ENCODE peak calls at places on chromosomes 2 and 18, in seven cellular contexts. One of them, this sample, is unnamed.

GRCh38 chr18:57942493-57942892 is 101.5 kb upstream of the NEDD4L start:
- DNase-seq in left lung: no peak
- DNase-seq in cardiac fibroblast: no peak
- DNase-seq in hepatocyte: no peak
- DNase-seq in cardiac muscle cell: no peak
- DNase-seq in endothelial cell of umbilical vein: no peak
- DNase-seq in prostate gland: no peak
- DNase-seq in this sample: no peak

GRCh38 chr2:74741651-74742050 is 87.6 kb downstream of the SEMA4F start:
- DNase-seq in left lung: no peak
- DNase-seq in cardiac fibroblast: no peak
- DNase-seq in hepatocyte: no peak
- DNase-seq in cardiac muscle cell: no peak
- DNase-seq in endothelial cell of umbilical vein: no peak
- DNase-seq in prostate gland: no peak
- DNase-seq in this sample: no peak

GRCh38 chr2:184599054-184599874 is 935 bp downstream of the ZNF804A start:
- DNase-seq in left lung: peak
- DNase-seq in cardiac fibroblast: no peak
- DNase-seq in hepatocyte: no peak
- DNase-seq in cardiac muscle cell: no peak
- DNase-seq in endothelial cell of umbilical vein: peak
- DNase-seq in prostate gland: no peak
- DNase-seq in this sample: no peak

GRCh38 chr2:219386532-219387280 is 1.0 kb downstream of the DNPEP start:
- DNase-seq in left lung: no peak
- DNase-seq in cardiac fibroblast: no peak
- DNase-seq in hepatocyte: no peak
- DNase-seq in cardiac muscle cell: no peak
- DNase-seq in endothelial cell of umbilical vein: no peak
- DNase-seq in prostate gland: no peak
- DNase-seq in this sample: no peak

GRCh38 chr18:48186084-48186798 is 222.9 kb downstream of the ZBTB7C start:
- DNase-seq in left lung: no peak
- DNase-seq in cardiac fibroblast: peak
- DNase-seq in hepatocyte: peak
- DNase-seq in cardiac muscle cell: peak
- DNase-seq in endothelial cell of umbilical vein: no peak
- DNase-seq in prostate gland: no peak
- DNase-seq in this sample: no peak

GRCh38 chr18:3541549-3542386 is 91.8 kb downstream of the TGIF1 start:
- DNase-seq in left lung: no peak
- DNase-seq in cardiac fibroblast: no peak
- DNase-seq in hepatocyte: no peak
- DNase-seq in cardiac muscle cell: no peak
- DNase-seq in endothelial cell of umbilical vein: no peak
- DNase-seq in prostate gland: no peak
- DNase-seq in this sample: no peak

GRCh38 chr2:59885536-59885935 is 667.9 kb downstream of the BCL11A start:
- DNase-seq in left lung: no peak
- DNase-seq in cardiac fibroblast: no peak
- DNase-seq in hepatocyte: no peak
- DNase-seq in cardiac muscle cell: no peak
- DNase-seq in endothelial cell of umbilical vein: no peak
- DNase-seq in prostate gland: no peak
- DNase-seq in this sample: no peak

GRCh38 chr2:42850016-42850805 is 57.8 kb upstream of the HAAO start:
- DNase-seq in left lung: no peak
- DNase-seq in cardiac fibroblast: no peak
- DNase-seq in hepatocyte: no peak
- DNase-seq in cardiac muscle cell: no peak
- DNase-seq in endothelial cell of umbilical vein: no peak
- DNase-seq in prostate gland: no peak
- DNase-seq in this sample: peak

GRCh38 chr2:230589025-230589424 is 123.6 kb upstream of the CAB39 start:
- DNase-seq in left lung: no peak
- DNase-seq in cardiac fibroblast: no peak
- DNase-seq in hepatocyte: no peak
- DNase-seq in cardiac muscle cell: no peak
- DNase-seq in endothelial cell of umbilical vein: no peak
- DNase-seq in prostate gland: no peak
- DNase-seq in this sample: no peak

GRCh38 chr2:67571785-67572718 is 174.9 kb downstream of the ETAA1 start:
- DNase-seq in left lung: no peak
- DNase-seq in cardiac fibroblast: no peak
- DNase-seq in hepatocyte: peak
- DNase-seq in cardiac muscle cell: no peak
- DNase-seq in endothelial cell of umbilical vein: no peak
- DNase-seq in prostate gland: no peak
- DNase-seq in this sample: no peak

GRCh38 chr18:56902653-56903052 is 244.2 kb upstream of the BOD1L2 start:
- DNase-seq in left lung: no peak
- DNase-seq in cardiac fibroblast: no peak
- DNase-seq in hepatocyte: peak
- DNase-seq in cardiac muscle cell: no peak
- DNase-seq in endothelial cell of umbilical vein: no peak
- DNase-seq in prostate gland: no peak
- DNase-seq in this sample: no peak

GRCh38 chr18:48475635-48476549 is 62.9 kb upstream of the CTIF start:
- DNase-seq in left lung: no peak
- DNase-seq in cardiac fibroblast: peak
- DNase-seq in hepatocyte: peak
- DNase-seq in cardiac muscle cell: peak
- DNase-seq in endothelial cell of umbilical vein: peak
- DNase-seq in prostate gland: peak
- DNase-seq in this sample: no peak

GRCh38 chr2:158841839-158842238 is 46.7 kb downstream of the DAPL1 start:
- DNase-seq in left lung: no peak
- DNase-seq in cardiac fibroblast: peak
- DNase-seq in hepatocyte: peak
- DNase-seq in cardiac muscle cell: no peak
- DNase-seq in endothelial cell of umbilical vein: peak
- DNase-seq in prostate gland: no peak
- DNase-seq in this sample: no peak

GRCh38 chr2:39696072-39696471 is 30.4 kb downstream of the TMEM178A start:
- DNase-seq in left lung: no peak
- DNase-seq in cardiac fibroblast: peak
- DNase-seq in hepatocyte: peak
- DNase-seq in cardiac muscle cell: peak
- DNase-seq in endothelial cell of umbilical vein: peak
- DNase-seq in prostate gland: no peak
- DNase-seq in this sample: no peak

GRCh38 chr18:22223263-22223960 is 54.0 kb downstream of the GATA6 start:
- DNase-seq in left lung: peak
- DNase-seq in cardiac fibroblast: peak
- DNase-seq in hepatocyte: peak
- DNase-seq in cardiac muscle cell: no peak
- DNase-seq in endothelial cell of umbilical vein: peak
- DNase-seq in prostate gland: peak
- DNase-seq in this sample: peak

GRCh38 chr2:224885836-224886547 is 156.3 kb downstream of the DOCK10 start:
- DNase-seq in left lung: no peak
- DNase-seq in cardiac fibroblast: peak
- DNase-seq in hepatocyte: no peak
- DNase-seq in cardiac muscle cell: no peak
- DNase-seq in endothelial cell of umbilical vein: peak
- DNase-seq in prostate gland: no peak
- DNase-seq in this sample: no peak

GRCh38 chr2:239804161-239805042 is 220.7 kb downstream of the NDUFA10 start:
- DNase-seq in left lung: no peak
- DNase-seq in cardiac fibroblast: no peak
- DNase-seq in hepatocyte: no peak
- DNase-seq in cardiac muscle cell: no peak
- DNase-seq in endothelial cell of umbilical vein: no peak
- DNase-seq in prostate gland: no peak
- DNase-seq in this sample: peak

GRCh38 chr2:160207271-160207670 is 7.2 kb upstream of the ITGB6 start:
- DNase-seq in left lung: no peak
- DNase-seq in cardiac fibroblast: no peak
- DNase-seq in hepatocyte: no peak
- DNase-seq in cardiac muscle cell: no peak
- DNase-seq in endothelial cell of umbilical vein: no peak
- DNase-seq in prostate gland: no peak
- DNase-seq in this sample: no peak

GRCh38 chr18:26756556-26756955 is 109.0 kb downstream of the AQP4 start:
- DNase-seq in left lung: no peak
- DNase-seq in cardiac fibroblast: no peak
- DNase-seq in hepatocyte: no peak
- DNase-seq in cardiac muscle cell: no peak
- DNase-seq in endothelial cell of umbilical vein: no peak
- DNase-seq in prostate gland: no peak
- DNase-seq in this sample: no peak

GRCh38 chr2:65722028-65722427 is 289.6 kb upstream of the SPRED2 start:
- DNase-seq in left lung: no peak
- DNase-seq in cardiac fibroblast: peak
- DNase-seq in hepatocyte: peak
- DNase-seq in cardiac muscle cell: peak
- DNase-seq in endothelial cell of umbilical vein: no peak
- DNase-seq in prostate gland: no peak
- DNase-seq in this sample: no peak

GRCh38 chr2:232887171-232887850 is 17.2 kb downstream of the SNORC start:
- DNase-seq in left lung: peak
- DNase-seq in cardiac fibroblast: no peak
- DNase-seq in hepatocyte: no peak
- DNase-seq in cardiac muscle cell: no peak
- DNase-seq in endothelial cell of umbilical vein: no peak
- DNase-seq in prostate gland: no peak
- DNase-seq in this sample: peak
- TF ChIP-seq CTCF in left lung: no peak
- TF ChIP-seq CTCF in cardiac fibroblast: peak
- TF ChIP-seq CTCF in hepatocyte: no peak
- TF ChIP-seq CTCF in cardiac muscle cell: peak
- TF ChIP-seq CTCF in endothelial cell of umbilical vein: peak
- TF ChIP-seq CTCF in prostate gland: no peak
- TF ChIP-seq CTCF in this sample: no peak

GRCh38 chr18:11775436-11775835 is 75.8 kb upstream of the CHMP1B start:
- DNase-seq in left lung: no peak
- DNase-seq in cardiac fibroblast: no peak
- DNase-seq in hepatocyte: no peak
- DNase-seq in cardiac muscle cell: no peak
- DNase-seq in endothelial cell of umbilical vein: no peak
- DNase-seq in prostate gland: no peak
- DNase-seq in this sample: no peak
- H3K4me3 ChIP-seq in left lung: no peak
- H3K4me3 ChIP-seq in cardiac fibroblast: no peak
- H3K4me3 ChIP-seq in hepatocyte: no peak
- H3K4me3 ChIP-seq in cardiac muscle cell: no peak
- H3K4me3 ChIP-seq in endothelial cell of umbilical vein: no peak
- H3K4me3 ChIP-seq in prostate gland: no peak
- H3K4me3 ChIP-seq in this sample: no peak

GRCh38 chr2:217890445-217890844 is 112.3 kb downstream of the TNS1 start:
- DNase-seq in left lung: no peak
- DNase-seq in cardiac fibroblast: peak
- DNase-seq in hepatocyte: peak
- DNase-seq in cardiac muscle cell: peak
- DNase-seq in endothelial cell of umbilical vein: peak
- DNase-seq in prostate gland: no peak
- DNase-seq in this sample: peak
- TF ChIP-seq CTCF in left lung: no peak
- TF ChIP-seq CTCF in cardiac fibroblast: peak
- TF ChIP-seq CTCF in hepatocyte: peak
- TF ChIP-seq CTCF in cardiac muscle cell: peak
- TF ChIP-seq CTCF in endothelial cell of umbilical vein: no peak
- TF ChIP-seq CTCF in prostate gland: no peak
- TF ChIP-seq CTCF in this sample: peak

GRCh38 chr18:74196220-74197119 is 48.1 kb downstream of the TIMM21 start:
- DNase-seq in left lung: no peak
- DNase-seq in cardiac fibroblast: peak
- DNase-seq in hepatocyte: peak
- DNase-seq in cardiac muscle cell: peak
- DNase-seq in endothelial cell of umbilical vein: peak
- DNase-seq in prostate gland: peak
- DNase-seq in this sample: no peak
- H3K4me3 ChIP-seq in left lung: no peak
- H3K4me3 ChIP-seq in cardiac fibroblast: peak
- H3K4me3 ChIP-seq in hepatocyte: peak
- H3K4me3 ChIP-seq in cardiac muscle cell: no peak
- H3K4me3 ChIP-seq in endothelial cell of umbilical vein: no peak
- H3K4me3 ChIP-seq in prostate gland: peak
- H3K4me3 ChIP-seq in this sample: peak

GRCh38 chr2:85648619-85649018 is 19.4 kb downstream of the SFTPB start:
- DNase-seq in left lung: no peak
- DNase-seq in cardiac fibroblast: peak
- DNase-seq in hepatocyte: peak
- DNase-seq in cardiac muscle cell: peak
- DNase-seq in endothelial cell of umbilical vein: peak
- DNase-seq in prostate gland: no peak
- DNase-seq in this sample: no peak
- TF ChIP-seq CTCF in left lung: no peak
- TF ChIP-seq CTCF in cardiac fibroblast: peak
- TF ChIP-seq CTCF in hepatocyte: peak
- TF ChIP-seq CTCF in cardiac muscle cell: peak
- TF ChIP-seq CTCF in endothelial cell of umbilical vein: peak
- TF ChIP-seq CTCF in prostate gland: no peak
- TF ChIP-seq CTCF in this sample: peak

GRCh38 chr18:62670573-62670972 is 44.8 kb upstream of the PHLPP1 start:
- DNase-seq in left lung: no peak
- DNase-seq in cardiac fibroblast: no peak
- DNase-seq in hepatocyte: no peak
- DNase-seq in cardiac muscle cell: no peak
- DNase-seq in endothelial cell of umbilical vein: no peak
- DNase-seq in prostate gland: no peak
- DNase-seq in this sample: no peak
- H3K4me3 ChIP-seq in left lung: no peak
- H3K4me3 ChIP-seq in cardiac fibroblast: no peak
- H3K4me3 ChIP-seq in hepatocyte: no peak
- H3K4me3 ChIP-seq in cardiac muscle cell: no peak
- H3K4me3 ChIP-seq in endothelial cell of umbilical vein: no peak
- H3K4me3 ChIP-seq in prostate gland: no peak
- H3K4me3 ChIP-seq in this sample: no peak

GRCh38 chr2:19377717-19378116 is 19.3 kb upstream of the OSR1 start:
- DNase-seq in left lung: no peak
- DNase-seq in cardiac fibroblast: no peak
- DNase-seq in hepatocyte: no peak
- DNase-seq in cardiac muscle cell: no peak
- DNase-seq in endothelial cell of umbilical vein: no peak
- DNase-seq in prostate gland: no peak
- DNase-seq in this sample: no peak
- TF ChIP-seq CTCF in left lung: no peak
- TF ChIP-seq CTCF in cardiac fibroblast: peak
- TF ChIP-seq CTCF in hepatocyte: no peak
- TF ChIP-seq CTCF in cardiac muscle cell: no peak
- TF ChIP-seq CTCF in endothelial cell of umbilical vein: no peak
- TF ChIP-seq CTCF in prostate gland: no peak
- TF ChIP-seq CTCF in this sample: no peak